ENCODE peak calls at places on chromosomes 4 and X, in six cellular contexts. K is BJ, Z is suprapubic skin, N is tibial artery, T is fibroblast of lung, S is thoracic aorta. Y is an unnamed sample.

GRCh38 chr4:165293927-165294649 is 33.4 kb upstream of the MSMO1 start:
- DNase-seq in K (no peak), Z (no peak), N (no peak), T (no peak), S (no peak), Y (no peak)

GRCh38 chrX:101999644-102000539 is 68.1 kb upstream of the ZMAT1 start:
- DNase-seq in K (no peak), Z (no peak), N (no peak), T (no peak), S (no peak), Y (no peak)

GRCh38 chr4:80197601-80198444 is 520 bp downstream of the PRDM8 start:
- DNase-seq in K (no peak), Z (no peak), N (no peak), T (no peak), S (no peak), Y (no peak)

GRCh38 chrX:119757979-119758681 is at the start of gene SOWAHD:
- DNase-seq in K (no peak), Z (peak), N (peak), T (peak), S (no peak), Y (peak)

GRCh38 chrX:57137481-57137880 is 284 bp upstream of the SPIN2A start:
- DNase-seq in K (no peak), Z (no peak), N (no peak), T (peak), S (no peak), Y (no peak)

GRCh38 chr4:11230888-11231287 is 197.8 kb downstream of the HS3ST1 start:
- DNase-seq in K (no peak), Z (no peak), N (no peak), T (no peak), S (no peak), Y (no peak)

GRCh38 chr4:176482972-176483371 is 163.2 kb downstream of the SPCS3 start:
- DNase-seq in K (no peak), Z (no peak), N (no peak), T (no peak), S (no peak), Y (no peak)

GRCh38 chrX:153392642-153393321 is 8.4 kb downstream of the PNMA6E start:
- DNase-seq in K (no peak), Z (no peak), N (no peak), T (no peak), S (no peak), Y (no peak)

GRCh38 chr4:160299608-160300007 is 1196.7 kb downstream of the RAPGEF2 start:
- DNase-seq in K (no peak), Z (no peak), N (no peak), T (no peak), S (no peak), Y (no peak)

GRCh38 chr4:60432911-60433310 is 767.2 kb upstream of the ADGRL3 start:
- DNase-seq in K (no peak), Z (no peak), N (no peak), T (no peak), S (no peak), Y (no peak)
- TF ChIP-seq CTCF in K (no peak), Z (no peak), N (no peak), T (no peak), S (no peak), Y (no peak)

DNA sequence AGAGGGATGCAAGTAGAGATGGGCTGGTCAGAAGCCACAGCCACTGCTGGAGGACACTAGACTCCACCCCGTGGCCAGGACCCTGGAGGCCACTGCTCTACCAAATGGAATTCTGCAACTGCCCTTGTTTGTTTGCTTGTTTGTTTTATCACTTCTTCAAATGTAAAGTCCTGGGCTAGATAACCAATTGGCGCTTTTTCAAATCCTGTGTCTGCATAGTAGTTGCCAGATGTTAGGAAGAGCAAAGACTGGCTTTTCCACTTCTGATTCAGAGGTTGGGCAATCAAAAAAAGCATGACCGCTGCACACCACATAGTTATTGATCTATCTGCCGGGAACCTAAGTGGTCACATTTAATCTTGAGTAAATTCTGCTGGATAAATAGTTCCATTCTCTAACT is 255.2 kb upstream of the SFRP2 start:
- DNase-seq in K (no peak), Z (no peak), N (no peak), T (no peak), S (no peak), Y (no peak)
- TF ChIP-seq CTCF in K (no peak), Z (no peak), N (no peak), T (no peak), S (no peak), Y (no peak)

DNA sequence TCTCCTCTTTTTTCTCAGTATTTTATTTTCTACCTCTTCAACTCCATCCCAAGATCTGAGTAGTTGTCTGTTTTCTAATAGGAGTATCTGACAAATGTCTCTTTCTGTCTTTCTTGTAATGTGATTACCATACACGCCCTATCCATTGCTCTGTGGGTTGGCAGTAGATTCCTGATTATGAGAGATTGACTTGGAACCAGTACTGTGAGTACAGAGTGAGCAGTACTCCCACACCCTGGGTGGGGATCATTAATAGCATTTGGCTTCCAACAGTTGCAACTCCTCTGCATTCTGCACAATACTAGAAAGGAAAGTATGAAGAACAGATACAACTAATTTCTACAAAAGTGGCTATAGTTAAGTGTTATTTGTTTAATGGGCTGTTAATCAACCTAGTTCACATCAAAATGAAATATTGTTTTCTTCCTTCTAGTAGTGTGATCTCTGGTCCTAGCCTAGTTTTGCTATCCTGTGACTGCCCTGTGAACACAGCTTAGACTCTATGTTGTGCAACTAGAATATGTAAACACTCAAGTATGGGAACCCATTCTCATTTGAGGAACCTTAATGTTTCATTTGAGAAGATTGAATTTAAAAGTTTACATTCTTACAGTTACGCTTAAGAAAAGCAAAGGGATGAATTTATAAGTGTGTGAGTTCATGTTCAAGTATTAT is 112.9 kb downstream of the PTPN13 start:
- DNase-seq in K (no peak), Z (no peak), N (no peak), T (peak), S (no peak), Y (no peak)
- TF ChIP-seq CTCF in K (no peak), Z (no peak), N (no peak), T (no peak), S (no peak), Y (no peak)

GRCh38 chrX:134718329-134719317 is 60.4 kb upstream of the PLAC1 start:
- DNase-seq in K (peak), Z (no peak), N (no peak), T (peak), S (no peak), Y (no peak)
- TF ChIP-seq CTCF in K (peak), Z (no peak), N (no peak), T (no peak), S (no peak), Y (no peak)

DNA sequence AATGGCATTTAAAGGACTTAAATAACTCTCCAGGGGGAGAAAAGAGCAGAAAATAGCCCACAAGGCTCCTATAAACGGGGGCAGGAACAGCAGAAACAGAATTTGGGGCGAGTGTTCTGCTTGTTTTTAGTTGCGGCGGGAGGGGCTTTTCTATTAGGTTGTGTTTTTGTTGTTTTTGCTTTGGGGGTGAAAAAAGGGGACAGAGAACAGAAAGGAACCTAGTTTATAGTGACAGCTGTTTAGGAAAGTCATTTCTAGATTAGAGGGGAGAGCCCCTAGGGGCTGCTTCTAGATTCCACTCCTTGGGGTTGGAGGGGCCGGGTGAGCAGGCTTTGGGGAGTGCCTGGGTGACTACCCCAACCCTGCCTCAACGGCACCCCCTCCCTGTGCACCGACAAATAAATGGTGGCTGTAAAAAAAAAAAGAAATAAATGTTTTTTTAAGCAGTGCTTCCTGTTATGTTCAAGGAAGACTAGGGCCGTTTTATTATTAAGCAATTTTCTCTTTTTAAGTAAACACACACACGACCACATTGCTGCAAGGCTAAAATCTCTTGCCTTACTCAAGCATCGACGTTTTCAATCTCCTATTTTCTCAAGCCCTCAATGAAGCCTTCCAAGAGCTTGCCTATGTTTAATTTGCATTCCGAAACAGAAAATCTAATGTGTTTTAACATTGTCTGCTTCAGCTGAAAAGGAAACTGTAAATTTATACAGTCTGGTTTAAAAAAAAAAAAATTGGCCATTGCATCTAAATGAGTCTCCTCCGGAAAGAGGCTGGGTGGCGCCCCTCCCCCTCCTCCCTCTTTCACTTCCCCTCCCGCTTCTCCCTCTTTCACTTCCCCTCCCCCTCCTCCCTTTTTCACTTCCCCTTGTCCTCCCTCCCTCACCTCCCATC is 123.3 kb upstream of the TBL1X start:
- DNase-seq in K (no peak), Z (no peak), N (peak), T (peak), S (no peak), Y (no peak)
- TF ChIP-seq CTCF in K (peak), Z (no peak), N (no peak), T (no peak), S (no peak), Y (no peak)

DNA sequence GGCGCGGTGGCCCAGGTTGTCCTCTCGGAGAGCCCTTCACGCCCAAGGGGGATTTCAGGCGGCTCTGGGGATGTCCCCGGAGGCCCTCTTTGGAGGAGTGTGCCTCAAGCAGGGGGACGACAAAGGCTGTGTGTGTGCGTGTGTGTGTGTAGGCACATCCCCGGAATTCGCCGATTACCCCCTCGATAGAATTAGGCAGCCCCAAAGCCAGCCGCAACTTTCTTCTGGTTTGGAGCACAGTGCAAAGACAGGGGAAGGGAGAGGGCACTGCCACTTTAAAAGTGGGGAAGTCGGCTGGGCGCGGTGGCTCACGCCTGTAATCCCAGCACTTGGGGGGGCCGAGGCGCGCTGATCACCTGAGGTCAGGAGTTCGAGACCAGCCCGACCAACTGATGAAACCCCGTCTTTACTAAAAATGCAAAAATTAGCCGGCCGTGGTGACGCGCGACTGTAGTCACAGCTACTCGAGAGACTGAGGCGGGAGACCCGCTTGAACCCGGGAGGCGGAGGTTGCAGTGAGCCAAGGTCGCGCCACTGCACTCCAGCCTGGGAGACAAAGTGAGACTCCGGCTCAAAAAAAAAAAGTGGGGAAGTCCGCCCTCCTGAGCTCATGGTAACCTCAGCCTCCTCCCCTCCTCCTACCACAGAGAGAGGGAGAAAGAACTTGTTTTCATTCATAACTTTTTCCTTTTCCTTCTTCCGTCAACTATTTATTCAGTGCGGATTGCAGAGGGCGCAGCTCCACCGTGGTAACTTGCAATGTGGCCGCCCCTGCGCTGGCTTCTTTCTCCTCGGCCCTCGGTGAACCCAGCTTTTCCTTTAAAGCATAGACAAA is 2.4 kb downstream of the SPRY1 start:
- DNase-seq in K (no peak), Z (peak), N (peak), T (peak), S (no peak), Y (peak)
- TF ChIP-seq CTCF in K (peak), Z (no peak), N (no peak), T (peak), S (no peak), Y (no peak)

GRCh38 chr4:52420330-52420729 is 238.8 kb downstream of the USP46 start:
- DNase-seq in K (no peak), Z (no peak), N (no peak), T (no peak), S (no peak), Y (no peak)
- TF ChIP-seq CTCF in K (no peak), Z (no peak), N (no peak), T (no peak), S (no peak), Y (no peak)

DNA sequence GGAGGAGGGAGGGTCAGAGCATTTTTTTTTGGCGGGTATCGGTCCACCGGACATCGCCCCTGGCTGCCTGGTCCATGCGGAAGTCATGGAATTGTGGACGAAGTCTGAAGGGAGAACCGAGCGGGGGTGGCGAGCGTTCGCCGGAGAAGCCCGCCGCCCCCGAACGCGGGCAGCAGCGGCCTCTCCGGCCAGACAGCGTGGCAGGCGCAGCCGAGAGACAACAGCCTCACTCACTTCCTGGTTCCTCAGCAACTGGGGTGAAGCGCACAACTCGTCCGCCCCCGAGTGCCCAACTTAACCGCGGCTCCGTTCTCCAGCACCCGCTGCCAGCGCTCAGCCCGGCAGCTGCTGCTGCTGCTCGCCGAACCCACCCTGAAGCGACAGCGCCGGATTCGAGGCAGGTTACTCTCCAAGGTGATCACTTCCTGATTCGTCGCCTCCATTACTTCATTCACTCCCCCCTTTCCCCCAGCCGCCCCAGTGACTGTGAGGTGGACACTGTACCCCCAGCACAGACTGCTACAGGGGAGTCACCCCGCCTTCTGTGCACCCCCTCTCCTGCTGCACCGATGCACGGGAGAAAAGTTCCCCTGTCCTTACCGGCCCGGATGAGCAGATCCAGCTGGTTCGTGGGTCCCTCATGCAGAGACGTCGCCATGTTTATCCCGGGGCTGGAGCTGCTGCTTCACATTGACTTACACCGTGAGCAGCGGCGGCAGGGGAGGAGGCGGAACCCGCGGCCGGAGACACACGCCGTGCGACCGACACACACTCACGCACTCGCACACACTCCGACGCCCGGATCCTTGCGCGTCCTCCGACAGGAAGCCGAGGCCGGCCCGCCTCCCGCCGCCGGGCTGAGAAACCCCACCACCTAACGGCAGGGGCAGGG is 68.2 kb downstream of the NOCT start:
- DNase-seq in K (no peak), Z (peak), N (peak), T (peak), S (peak), Y (peak)
- TF ChIP-seq CTCF in K (peak), Z (peak), N (peak), T (peak), S (peak), Y (peak)

Y was measured in neural crest cell.